ENCODE peak calls at places on chromosomes 12 and 14, in four cellular contexts. One of them, this sample, is unnamed. For H3K9me3, the result is how much of the 10 kb centered on the place peaks cover.

GRCh38 chr14:20782280-20782890 is 1.3 kb downstream of the RNASE6 start:
- DNase-seq in prostate gland: peak
- DNase-seq in uterus: no peak
- DNase-seq in tibial artery: no peak
- DNase-seq in this sample: no peak

GRCh38 chr12:95674631-95675030 is 115.9 kb downstream of the NTN4 start:
- DNase-seq in prostate gland: no peak
- DNase-seq in uterus: no peak
- DNase-seq in tibial artery: no peak
- DNase-seq in this sample: no peak

GRCh38 chr12:45540661-45541341 is 188.7 kb upstream of the ARID2 start:
- DNase-seq in prostate gland: no peak
- DNase-seq in uterus: no peak
- DNase-seq in tibial artery: no peak
- DNase-seq in this sample: no peak

GRCh38 chr14:72478397-72479025 is 415.4 kb downstream of the DPF3 start:
- DNase-seq in prostate gland: no peak
- DNase-seq in uterus: no peak
- DNase-seq in tibial artery: no peak
- DNase-seq in this sample: no peak

GRCh38 chr12:107372229-107372658 is 278.9 kb upstream of the CRY1 start:
- DNase-seq in prostate gland: no peak
- DNase-seq in uterus: no peak
- DNase-seq in tibial artery: no peak
- DNase-seq in this sample: no peak

GRCh38 chr12:53735556-53735955 is 8.3 kb upstream of the CALCOCO1 start:
- DNase-seq in prostate gland: peak
- DNase-seq in uterus: no peak
- DNase-seq in tibial artery: no peak
- DNase-seq in this sample: no peak

GRCh38 chr12:84843588-84844144 is 68.9 kb downstream of the SLC6A15 start:
- DNase-seq in prostate gland: no peak
- DNase-seq in uterus: no peak
- DNase-seq in tibial artery: no peak
- DNase-seq in this sample: no peak

GRCh38 chr14:31320216-31320615 is 100.1 kb downstream of the HEATR5A start:
- DNase-seq in prostate gland: no peak
- DNase-seq in uterus: no peak
- DNase-seq in tibial artery: no peak
- DNase-seq in this sample: no peak

GRCh38 chr14:105060751-105061427 is 4.3 kb downstream of the GPR132 start:
- DNase-seq in prostate gland: no peak
- DNase-seq in uterus: no peak
- DNase-seq in tibial artery: no peak
- DNase-seq in this sample: no peak

GRCh38 chr14:44962573-44963528 is 861 bp downstream of the TOGARAM1 start:
- DNase-seq in prostate gland: peak
- DNase-seq in uterus: peak
- DNase-seq in tibial artery: peak
- DNase-seq in this sample: peak

GRCh38 chr12:75438052-75438754 is 42.4 kb upstream of the GLIPR1 start:
- DNase-seq in prostate gland: no peak
- DNase-seq in uterus: no peak
- DNase-seq in tibial artery: no peak
- DNase-seq in this sample: no peak

GRCh38 chr12:33945438-33945784 is 76.9 kb upstream of the ALG10 start:
- DNase-seq in prostate gland: no peak
- DNase-seq in uterus: no peak
- DNase-seq in tibial artery: no peak
- DNase-seq in this sample: no peak
- H3K4me3 ChIP-seq in prostate gland: no peak
- H3K4me3 ChIP-seq in uterus: no peak
- H3K4me3 ChIP-seq in tibial artery: no peak
- H3K4me3 ChIP-seq in this sample: no peak

DNA sequence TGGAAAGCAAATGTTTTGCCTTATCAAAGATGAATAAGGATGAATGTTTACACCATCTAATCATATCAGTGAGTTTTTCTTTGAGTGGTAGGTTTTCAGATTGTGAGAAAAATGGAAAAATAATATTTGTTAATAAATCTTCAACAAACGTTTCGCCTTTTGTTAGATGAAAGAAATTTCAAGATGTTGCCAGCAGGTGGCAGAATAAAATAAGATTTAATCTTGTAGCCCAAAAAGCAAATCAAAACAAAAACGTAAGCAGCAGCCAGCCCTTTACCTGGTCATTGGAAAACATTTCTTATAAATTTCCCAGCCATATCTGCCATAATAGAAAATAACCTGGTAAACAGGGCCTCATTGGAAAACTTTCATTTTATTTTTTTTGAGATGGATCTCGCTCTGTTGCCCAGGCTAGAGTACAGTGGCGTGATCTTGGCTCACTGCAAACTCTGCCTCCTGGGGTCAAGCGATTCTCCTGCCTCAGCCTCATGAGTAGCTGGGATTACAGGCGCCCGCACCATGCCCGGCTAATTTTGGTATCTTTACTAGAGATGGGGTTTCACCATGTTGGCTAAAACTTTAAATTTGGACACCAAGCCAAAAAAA is 15.4 kb upstream of the TMEM120B start:
- DNase-seq in prostate gland: peak
- DNase-seq in uterus: no peak
- DNase-seq in tibial artery: no peak
- DNase-seq in this sample: no peak
- TF ChIP-seq CTCF in prostate gland: peak
- TF ChIP-seq CTCF in uterus: peak
- TF ChIP-seq CTCF in tibial artery: peak
- TF ChIP-seq CTCF in this sample: peak

DNA sequence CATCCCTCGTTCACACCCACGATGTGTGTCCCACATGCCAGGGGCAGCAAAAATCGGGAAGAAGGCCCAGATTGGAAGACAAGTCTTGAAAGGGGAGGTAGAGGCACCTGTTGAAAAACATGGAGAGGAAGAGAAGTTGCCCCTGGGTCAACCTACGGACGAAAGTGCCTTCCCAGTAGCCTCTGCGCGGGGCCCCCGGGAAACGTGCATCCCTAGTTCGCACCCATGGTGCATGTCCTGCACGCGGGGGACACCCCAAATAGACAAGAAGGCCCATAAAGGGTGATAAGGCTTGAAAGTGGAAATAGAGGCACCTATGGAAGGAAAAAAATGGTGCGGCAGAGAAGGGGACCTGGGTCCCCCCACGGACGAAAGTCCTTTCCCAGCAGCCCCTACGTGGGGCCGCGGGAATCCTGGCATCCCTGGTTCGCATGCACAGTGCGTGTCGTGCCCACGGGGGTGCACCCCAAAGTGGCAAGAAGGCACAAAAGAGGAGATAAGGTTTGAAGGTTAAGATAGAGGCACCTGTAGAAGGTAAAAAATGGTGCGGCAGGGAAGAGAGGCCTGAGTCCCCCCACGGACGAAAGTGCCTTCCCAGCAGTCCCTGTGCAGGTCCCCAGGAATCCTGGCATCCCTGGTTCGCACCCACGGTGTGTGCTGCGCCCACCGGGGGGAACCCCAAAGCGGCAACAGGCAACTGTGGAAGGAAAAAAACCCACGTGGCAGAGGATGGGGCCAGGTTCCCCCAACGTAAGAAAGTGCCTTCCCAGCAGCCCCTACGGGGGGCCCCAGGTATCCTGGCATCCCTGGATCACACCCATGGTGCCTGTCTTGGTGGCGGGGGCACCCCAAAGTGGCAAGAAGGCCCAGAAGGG is 278.3 kb downstream of the ALG10 start:
- DNase-seq in prostate gland: no peak
- DNase-seq in uterus: no peak
- DNase-seq in tibial artery: peak
- DNase-seq in this sample: no peak
- H3K9me3 ChIP-seq in prostate gland: under half
- H3K9me3 ChIP-seq in uterus: under half
- H3K9me3 ChIP-seq in tibial artery: under half
- H3K9me3 ChIP-seq in this sample: half or more

GRCh38 chr12:20370841-20371240 is 2.5 kb downstream of the PDE3A start:
- DNase-seq in prostate gland: no peak
- DNase-seq in uterus: no peak
- DNase-seq in tibial artery: no peak
- DNase-seq in this sample: no peak
- H3K4me3 ChIP-seq in prostate gland: no peak
- H3K4me3 ChIP-seq in uterus: peak
- H3K4me3 ChIP-seq in tibial artery: peak
- H3K4me3 ChIP-seq in this sample: no peak

GRCh38 chr12:52354197-52354596 is 13.1 kb downstream of the KRT85 start:
- DNase-seq in prostate gland: no peak
- DNase-seq in uterus: no peak
- DNase-seq in tibial artery: peak
- DNase-seq in this sample: no peak
- TF ChIP-seq CTCF in prostate gland: no peak
- TF ChIP-seq CTCF in uterus: no peak
- TF ChIP-seq CTCF in tibial artery: no peak
- TF ChIP-seq CTCF in this sample: no peak

DNA sequence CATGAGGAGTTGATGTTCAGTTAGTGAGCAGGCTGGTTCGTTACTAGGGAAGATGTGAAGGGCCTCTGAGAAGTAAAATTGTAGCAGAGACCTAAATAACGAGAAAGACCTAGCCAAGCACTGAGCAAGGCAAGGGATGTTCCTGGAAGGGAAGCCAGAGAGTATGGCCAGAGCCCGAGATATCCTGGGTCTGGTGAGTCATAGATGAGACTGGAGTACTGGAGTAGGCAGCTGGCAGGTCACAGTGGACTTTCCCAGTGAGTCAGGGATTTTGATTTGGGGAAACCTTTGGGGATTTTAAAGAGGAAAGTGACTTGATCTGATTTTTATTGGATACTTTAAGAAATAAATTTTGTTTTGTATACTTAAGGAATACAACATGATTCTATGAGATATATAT is 369.0 kb downstream of the DIO2 start:
- DNase-seq in prostate gland: no peak
- DNase-seq in uterus: peak
- DNase-seq in tibial artery: peak
- DNase-seq in this sample: peak
- H3K9me3 ChIP-seq in prostate gland: under half
- H3K9me3 ChIP-seq in uterus: under half
- H3K9me3 ChIP-seq in tibial artery: under half
- H3K9me3 ChIP-seq in this sample: under half